ENCODE peak calls at places on chromosomes 11 and 22, in four cellular contexts. P, B, E and L are unnamed samples.

GRCh38 chr11:2447951-2448650 is 3.3 kb downstream of the KCNQ1 start:
- DNase-seq in B (no peak), P (no peak), E (no peak), L (no peak)

GRCh38 chr22:20904980-20905355 is 12.2 kb upstream of the CRKL start:
- DNase-seq in E (no peak), P (no peak), B (no peak), L (no peak)

GRCh38 chr11:63841554-63841953 is 2.6 kb downstream of the MARK2 start:
- DNase-seq in B (no peak), E (peak; percentile 69), P (no peak), L (no peak)

GRCh38 chr11:10990637-10991036 is 132.8 kb upstream of the ZBED5 start:
- DNase-seq in P (no peak), E (no peak), B (no peak), L (no peak)

GRCh38 chr11:60866911-60867870 is at the start of gene ZP1:
- DNase-seq in E (peak; percentile 34), B (no peak), P (no peak), L (no peak)

GRCh38 chr11:83641511-83641910 is 355.3 kb upstream of the CCDC90B start:
- DNase-seq in E (no peak), B (no peak), P (peak; percentile 37), L (no peak)

GRCh38 chr11:1062075-1062820 is 12.4 kb upstream of the MUC2 start:
- DNase-seq in B (no peak), P (no peak), E (no peak), L (no peak)

GRCh38 chr11:84021291-84021690 is 735.1 kb upstream of the CCDC90B start:
- DNase-seq in P (no peak), B (no peak), E (no peak), L (no peak)

GRCh38 chr11:107177106-107177477 is 158.8 kb upstream of the GUCY1A2 start:
- DNase-seq in E (no peak), B (no peak), P (no peak), L (no peak)

GRCh38 chr22:25282671-25283561 is 63.5 kb downstream of the CRYBB2 start:
- DNase-seq in E (no peak), P (no peak), B (no peak), L (no peak)

GRCh38 chr11:65565624-65566453 is 4.4 kb upstream of the ZNRD2 start:
- DNase-seq in P (no peak), B (no peak), E (no peak), L (peak; percentile 67)

GRCh38 chr11:41281131-41281742 is 178.2 kb downstream of the LRRC4C start:
- DNase-seq in B (no peak), P (no peak), E (no peak), L (no peak)

GRCh38 chr11:61021661-61022212 is 50.3 kb downstream of the CD6 start:
- DNase-seq in E (peak; percentile 71), P (no peak), B (no peak), L (peak; percentile 91)

GRCh38 chr11:6260207-6260726 is 629 bp downstream of the CCKBR start:
- DNase-seq in E (no peak), P (no peak), B (no peak), L (no peak)

GRCh38 chr22:46674906-46675305 is 54.7 kb downstream of the GRAMD4 start:
- DNase-seq in P (no peak), B (no peak), E (no peak), L (no peak)

GRCh38 chr11:10514210-10514609 is 26.8 kb downstream of the RNF141 start:
- DNase-seq in P (no peak), E (no peak), B (no peak), L (no peak)

GRCh38 chr11:96365493-96365892 is 22.5 kb upstream of the MAML2 start:
- DNase-seq in E (no peak), B (no peak), P (no peak), L (no peak)
- TF ChIP-seq CTCF in E (no peak), B (no peak), P (no peak), L (no peak)

DNA sequence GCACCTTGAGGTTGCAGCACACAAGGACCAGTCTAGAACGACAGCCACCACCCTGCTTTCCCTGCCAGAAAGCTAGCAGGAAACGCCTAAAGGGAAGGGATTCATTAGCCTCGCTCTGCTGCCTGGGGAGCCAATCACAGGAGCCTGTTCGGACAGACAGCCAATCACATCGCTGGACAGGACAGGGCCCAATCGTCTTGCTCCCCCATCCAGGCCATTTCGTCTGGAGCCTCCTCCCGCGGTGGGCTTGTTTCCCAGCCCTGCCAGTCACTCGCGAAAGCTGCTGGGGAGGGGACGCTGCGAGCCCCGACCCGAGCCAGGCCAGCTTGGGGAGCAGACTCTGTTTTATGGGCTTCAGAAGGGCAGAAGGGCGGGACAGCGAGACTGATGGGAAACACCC is 79.8 kb upstream of the NCAM1 start:
- DNase-seq in E (peak; percentile 55), B (no peak), P (peak; percentile 75), L (no peak)
- H3K4me3 ChIP-seq in E (peak overlapping the region; percentile 21), B (no peak overlapping the region), P (peak overlapping the region; percentile 57), L (no peak overlapping the region)

GRCh38 chr22:24148586-24148985 is 32.7 kb upstream of the SUSD2 start:
- DNase-seq in B (no peak), P (no peak), E (no peak), L (no peak)
- H3K4me1 ChIP-seq in B (peaks cover 22% of the 10 kb centered on the region), P (peaks cover 71% of the 10 kb centered on the region), E (peaks cover 80% of the 10 kb centered on the region), L (peaks cover 91% of the 10 kb centered on the region)

GRCh38 chr22:38986629-38987028 is 4.5 kb downstream of the APOBEC3B start:
- DNase-seq in P (no peak), E (no peak), B (no peak), L (no peak)

GRCh38 chr22:38984224-38984623 is 2.1 kb downstream of the APOBEC3B start:
- DNase-seq in E (no peak), B (no peak), P (no peak), L (no peak)

GRCh38 chr22:38982008-38982927 is at the start of gene APOBEC3B:
- DNase-seq in E (peak; percentile 80), P (peak; percentile 54), B (peak; percentile 85), L (peak; percentile 57)

GRCh38 chr22:38981659-38982007 is 514 bp upstream of the APOBEC3B start:
- DNase-seq in P (no peak), E (no peak), B (no peak), L (no peak)

DNA sequence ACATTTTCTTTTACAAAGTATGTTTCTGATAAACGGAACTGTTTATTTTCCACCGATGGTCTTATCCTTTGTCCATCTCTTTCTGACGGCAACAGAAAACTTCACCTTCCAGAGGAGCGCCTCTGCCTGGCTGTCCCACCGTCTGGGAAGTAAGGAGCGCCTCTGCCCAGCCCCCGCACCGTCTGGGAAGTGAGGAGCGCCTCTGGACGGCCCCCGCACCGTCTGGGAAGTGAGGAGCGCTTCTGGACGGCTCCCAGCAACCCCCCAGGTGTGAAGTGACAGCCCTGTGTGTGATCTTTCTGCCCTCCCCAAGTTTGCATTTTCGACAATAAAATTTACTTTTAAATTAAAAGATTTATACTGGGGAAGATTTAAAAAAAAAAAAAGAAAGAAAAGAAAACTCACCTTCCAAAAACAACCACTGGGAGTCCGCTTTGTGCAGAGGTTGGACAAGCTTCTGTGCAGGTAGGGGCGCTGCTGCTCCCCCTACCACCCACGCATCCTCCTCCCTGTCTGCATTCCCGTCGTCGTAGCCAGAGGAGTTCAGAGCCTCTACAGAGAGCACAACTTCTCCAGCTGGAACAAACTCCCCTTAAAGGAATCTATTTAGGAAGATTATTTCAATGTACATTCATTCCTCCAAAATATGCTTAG is 1.0 kb upstream of the APOBEC3B start:
- DNase-seq in B (no peak), E (no peak), P (no peak), L (no peak)
- TF ChIP-seq CTCF in B (peak; percentile 39), E (no peak), P (no peak), L (no peak)

DNA sequence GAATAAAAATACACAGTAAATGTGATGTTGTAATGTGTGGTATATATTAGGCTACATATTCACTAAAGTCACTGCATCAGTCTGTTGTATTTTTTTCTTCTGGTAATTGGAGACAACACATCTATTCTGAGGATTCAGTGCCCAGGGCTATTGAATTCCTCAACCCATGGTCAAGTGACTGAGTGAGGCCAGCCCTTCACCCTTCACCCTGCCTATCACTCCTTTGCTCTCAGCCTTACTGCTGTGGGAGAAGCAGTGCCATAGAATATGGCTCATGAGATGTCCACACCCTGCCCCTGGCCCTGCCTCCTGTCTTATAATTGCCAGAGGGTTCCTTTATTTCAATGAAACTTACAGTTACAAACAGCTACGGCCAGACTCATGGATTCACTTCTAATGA is 295.6 kb downstream of the NTM start:
- DNase-seq in E (no peak), B (no peak), P (no peak), L (no peak)
- H3K4me3 ChIP-seq in E (no peak overlapping the region), B (no peak overlapping the region), P (no peak overlapping the region), L (no peak overlapping the region)

GRCh38 chr11:4684631-4685285 is 12.9 kb downstream of the OR51E2 start:
- DNase-seq in E (no peak), B (no peak), P (no peak), L (no peak)

GRCh38 chr11:4683020-4683419 is 14.6 kb downstream of the OR51E2 start:
- DNase-seq in P (no peak), B (no peak), E (no peak), L (no peak)

GRCh38 chr11:4677948-4678347 is 19.7 kb downstream of the OR51E2 start:
- DNase-seq in P (no peak), B (no peak), E (no peak), L (no peak)

GRCh38 chr11:4680341-4680740 is 17.3 kb downstream of the OR51E2 start:
- DNase-seq in B (no peak), E (no peak), P (no peak), L (no peak)
- H3K4me1 ChIP-seq in B (no peaks in the 10 kb centered on the region), E (no peaks in the 10 kb centered on the region), P (no peaks in the 10 kb centered on the region), L (no peaks in the 10 kb centered on the region)

GRCh38 chr11:62238151-62238550 is 3.9 kb upstream of the SCGB1D2 start:
- DNase-seq in P (no peak), B (no peak), E (no peak), L (no peak)

GRCh38 chr11:62236187-62236586 is 5.9 kb upstream of the SCGB1D2 start:
- DNase-seq in B (no peak), P (no peak), E (no peak), L (no peak)

GRCh38 chr11:62237499-62237898 is 4.5 kb upstream of the SCGB1D2 start:
- DNase-seq in B (no peak), P (no peak), E (no peak), L (no peak)

DNA sequence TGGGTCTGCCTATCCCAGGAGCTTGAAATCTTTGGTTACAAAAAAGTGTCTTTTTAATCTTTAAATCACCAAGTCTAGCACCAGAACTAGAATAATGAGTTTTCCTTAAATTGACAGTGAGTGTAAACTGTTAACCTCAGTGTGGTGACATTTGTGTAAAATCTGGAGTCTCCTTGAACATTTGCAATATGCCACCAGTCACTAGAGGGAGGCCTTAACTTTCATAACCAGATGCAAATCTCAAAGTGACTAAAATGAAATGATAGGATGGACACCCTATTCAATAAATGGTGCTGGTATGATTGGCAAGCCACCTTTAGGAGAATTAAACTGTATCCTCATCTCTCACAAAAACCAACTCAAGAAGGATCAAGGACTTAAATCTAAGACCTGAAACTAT is 8.3 kb upstream of the SCGB1D2 start:
- DNase-seq in E (no peak), P (no peak), B (no peak), L (no peak)
- TF ChIP-seq CTCF in E (no peak), P (no peak), B (no peak), L (no peak)

DNA sequence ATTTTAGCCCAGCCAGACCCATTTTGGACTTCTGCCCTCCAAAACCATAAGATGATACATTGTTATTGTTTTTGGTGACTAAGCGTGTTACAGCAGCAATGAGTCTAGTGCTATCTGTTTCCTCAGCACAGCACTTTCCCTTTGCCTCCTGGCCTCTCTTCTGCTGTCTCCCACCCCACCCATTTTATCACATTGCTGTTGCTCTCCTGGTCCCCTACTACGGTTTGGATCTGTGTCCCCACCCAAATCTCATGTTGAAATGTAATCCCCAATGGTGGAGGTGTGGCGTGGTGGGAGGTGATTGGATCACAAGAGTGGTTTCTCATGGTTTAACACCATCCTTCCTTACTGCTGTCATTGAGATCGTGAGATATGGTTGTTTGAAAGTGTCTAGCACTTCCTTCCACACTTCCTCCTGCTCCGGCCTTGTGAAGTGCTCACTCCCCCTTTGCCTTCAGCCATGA is 59.8 kb upstream of the CD82 start:
- DNase-seq in B (no peak), P (no peak), E (no peak), L (no peak)
- H3K4me3 ChIP-seq in B (no peak overlapping the region), P (no peak overlapping the region), E (no peak overlapping the region), L (no peak overlapping the region)